ENCODE peak calls at places on chromosome 22, in four cellular contexts. G, O, Y and A are unnamed samples.
A peak's percentile ranks its signal among the peaks of the same experiment; 100 is the strongest.

GRCh38 chr22:32564170-32565001 is 89.8 kb downstream of the FBXO7 start:
- DNase-seq in G (peak; percentile 40), O (no peak), Y (no peak), A (peak; percentile 41)

GRCh38 chr22:26464312-26464711 is 19.3 kb downstream of the HPS4 start:
- DNase-seq in O (no peak), Y (peak; percentile 91), G (no peak), A (no peak)

GRCh38 chr22:39471421-39472141 is 14.8 kb downstream of the MGAT3 start:
- DNase-seq in Y (peak; percentile 73), O (no peak), G (peak; percentile 34), A (peak; percentile 68)

GRCh38 chr22:17563936-17564391 is 666 bp downstream of the SLC25A18 start:
- DNase-seq in O (no peak), Y (no peak), G (peak; percentile 27), A (no peak)

GRCh38 chr22:39959640-39960447 is at the start of gene TMA7B:
- DNase-seq in Y (no peak), O (no peak), G (no peak), A (no peak)

GRCh38 chr22:41913040-41913719 is 1.7 kb downstream of the SHISA8 start:
- DNase-seq in G (no peak), Y (no peak), O (no peak), A (no peak)

GRCh38 chr22:44776535-44777363 is 24.4 kb downstream of the ARHGAP8 start:
- DNase-seq in Y (no peak), O (no peak), G (peak; percentile 42), A (no peak)

GRCh38 chr22:25566812-25567211 is 2.3 kb downstream of the GRK3 start:
- DNase-seq in G (no peak), O (no peak), Y (no peak), A (no peak)

GRCh38 chr22:49373289-49373666 is 454.4 kb downstream of the BRD1 start:
- DNase-seq in G (no peak), Y (no peak), O (no peak), A (no peak)

GRCh38 chr22:27074016-27074415 is 416.6 kb downstream of the MIAT start:
- DNase-seq in O (no peak), G (no peak), Y (no peak), A (no peak)

GRCh38 chr22:32100711-32101110 is 57.6 kb downstream of the SLC5A1 start:
- DNase-seq in G (no peak), O (no peak), Y (no peak), A (no peak)

GRCh38 chr22:49262167-49262566 is 565.5 kb downstream of the BRD1 start:
- DNase-seq in O (no peak), G (no peak), Y (no peak), A (no peak)

GRCh38 chr22:26302726-26303125 is 126.3 kb upstream of the ASPHD2 start:
- DNase-seq in O (no peak), G (no peak), Y (no peak), A (no peak)

GRCh38 chr22:18031670-18032454 is 7.5 kb upstream of the MICAL3 start:
- DNase-seq in O (no peak), Y (peak; percentile 91), G (no peak), A (peak; percentile 80)

GRCh38 chr22:46056169-46057041 is 79.4 kb upstream of the WNT7B start:
- DNase-seq in O (no peak), G (peak; percentile 14), Y (no peak), A (no peak)

GRCh38 chr22:40363059-40363458 is 7.3 kb upstream of the SGSM3 start:
- DNase-seq in G (no peak), Y (no peak), O (no peak), A (no peak)

GRCh38 chr22:29456211-29456671 is 17.9 kb downstream of the RFPL1 start:
- DNase-seq in O (no peak), Y (no peak), G (no peak), A (no peak)

GRCh38 chr22:19943665-19944026 is 2.0 kb upstream of the TXNRD2 start:
- DNase-seq in G (no peak), Y (no peak), O (no peak), A (no peak)

GRCh38 chr22:36914383-36914752 is 940 bp downstream of the CSF2RB start:
- DNase-seq in Y (no peak), O (no peak), G (peak; percentile 39), A (no peak)
- H3K4me3 ChIP-seq in Y (no peak overlapping the region), O (no peak overlapping the region), G (no peak overlapping the region), A (no peak overlapping the region)

GRCh38 chr22:50544078-50544745 is 1.5 kb upstream of the KLHDC7B start:
- DNase-seq in O (peak; percentile 69), Y (peak; percentile 91), G (peak; percentile 91), A (peak; percentile 74)

GRCh38 chr22:50542416-50542927 is 3.2 kb upstream of the KLHDC7B start:
- DNase-seq in O (no peak), G (peak; percentile 44), Y (no peak), A (no peak)

GRCh38 chr22:50545522-50546325 is at the start of gene KLHDC7B:
- DNase-seq in Y (no peak), O (no peak), G (no peak), A (no peak)

GRCh38 chr22:50546326-50547230 is 879 bp downstream of the KLHDC7B start:
- DNase-seq in Y (no peak), G (no peak), O (no peak), A (no peak)

DNA sequence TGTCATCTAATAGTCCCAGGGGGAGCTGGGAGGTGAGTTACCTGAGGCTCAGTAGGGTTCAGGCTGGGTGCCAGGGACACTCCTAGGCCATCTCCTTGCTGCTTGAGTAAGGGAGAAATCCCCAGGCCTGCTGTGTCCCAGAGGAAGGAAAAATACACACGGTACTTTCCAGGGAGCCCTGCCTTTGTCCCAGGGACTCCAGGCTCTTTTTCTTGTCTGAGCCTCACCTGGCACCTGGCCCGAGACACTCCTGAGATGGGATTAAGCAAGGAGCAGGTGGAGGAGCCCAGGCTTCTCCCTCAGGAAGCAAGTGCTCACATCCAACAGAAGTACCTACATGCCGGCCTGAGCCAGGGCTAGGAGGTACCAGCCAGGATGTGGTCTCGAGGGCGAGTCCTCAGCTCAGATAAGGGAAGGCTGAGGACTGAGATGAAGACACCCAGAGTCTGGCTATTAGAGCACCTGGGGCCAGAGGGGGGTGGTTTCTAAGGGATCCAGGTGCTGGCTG is 899 bp upstream of the KLHDC7B start:
- DNase-seq in O (no peak), G (peak; percentile 45), Y (no peak), A (peak; percentile 38)
- H3K4me1 ChIP-seq in O (no peaks in the 10 kb centered on the region), G (peaks cover 33% of the 10 kb centered on the region), Y (peaks cover 19% of the 10 kb centered on the region), A (peaks cover 62% of the 10 kb centered on the region)

DNA sequence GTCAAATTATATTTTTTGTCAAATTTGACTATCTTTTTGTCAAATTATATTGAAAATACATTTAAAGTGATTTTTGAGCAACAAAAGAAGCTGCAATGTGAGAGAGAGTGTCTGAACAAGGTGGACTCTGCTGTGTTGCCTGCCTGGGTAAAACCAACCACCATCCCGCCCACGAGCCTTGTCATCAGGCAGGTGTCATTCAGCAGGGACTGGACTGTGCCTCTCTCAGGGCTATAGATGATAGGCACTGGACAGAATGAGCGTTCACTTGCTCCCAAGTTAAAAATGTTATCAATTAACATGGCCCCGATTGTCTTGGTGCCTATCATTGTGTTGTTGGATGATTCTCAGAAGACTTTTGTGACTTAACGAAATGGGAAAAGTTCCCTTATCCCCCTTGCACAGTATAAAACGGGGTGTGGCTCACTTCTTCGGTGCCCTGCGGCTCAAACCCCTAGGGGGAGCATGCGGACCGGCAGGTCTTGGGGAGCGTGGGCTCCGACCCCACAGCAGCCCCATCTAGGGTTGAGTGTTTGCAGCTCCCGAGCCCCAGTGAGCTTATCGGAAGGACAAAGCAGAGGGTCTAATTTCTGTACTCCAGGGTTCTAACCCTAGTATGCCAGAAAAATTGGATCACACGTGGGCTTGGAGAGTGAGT is 1.7 kb downstream of the APOL5 start:
- DNase-seq in Y (no peak), G (no peak), O (no peak), A (no peak)
- H3K4me3 ChIP-seq in Y (no peak overlapping the region), G (no peak overlapping the region), O (no peak overlapping the region), A (no peak overlapping the region)

GRCh38 chr22:43326342-43326825 is 16.8 kb downstream of the SCUBE1 start:
- DNase-seq in G (no peak), Y (no peak), O (peak; percentile 94), A (no peak)
- H3K4me1 ChIP-seq in G (no peaks in the 10 kb centered on the region), Y (no peaks in the 10 kb centered on the region), O (peaks cover 17% of the 10 kb centered on the region), A (no peaks in the 10 kb centered on the region)